ENCODE peak calls at places on chromosomes 1 and 21, in five cellular contexts. I, N, U, J and B are unnamed samples. For H3K4me1 and H3K9me3, the result is how much of the 10 kb centered on the place peaks cover.

GRCh38 chr1:204733869-204734596 is 48.5 kb upstream of the LRRN2 start:
- DNase-seq in I (no peak), N (peak), U (no peak), J (no peak), B (no peak)

GRCh38 chr1:27306892-27307850 is 14.8 kb upstream of the TMEM222 start:
- DNase-seq in I (no peak), N (no peak), U (peak), J (no peak), B (no peak)

GRCh38 chr1:46516551-46516950 is 26.9 kb downstream of the DMBX1 start:
- DNase-seq in I (no peak), N (no peak), U (no peak), J (no peak), B (no peak)

GRCh38 chr1:214476958-214477870 is 74.2 kb downstream of the PTPN14 start:
- DNase-seq in I (peak), N (no peak), U (no peak), J (no peak), B (no peak)

GRCh38 chr21:26112979-26113378 is 57.6 kb downstream of the APP start:
- DNase-seq in I (no peak), N (no peak), U (no peak), J (no peak), B (no peak)

GRCh38 chr21:38987551-38988210 is 182.0 kb downstream of the ETS2 start:
- DNase-seq in I (no peak), N (no peak), U (no peak), J (no peak), B (no peak)

GRCh38 chr1:26602378-26602959 is 72.9 kb downstream of the RPS6KA1 start:
- DNase-seq in I (peak), N (no peak), U (peak), J (no peak), B (no peak)

GRCh38 chr1:3542635-3543034 is 68.7 kb downstream of the MEGF6 start:
- DNase-seq in I (no peak), N (no peak), U (no peak), J (no peak), B (no peak)

GRCh38 chr1:229452956-229453801 is 19.3 kb upstream of the ACTA1 start:
- DNase-seq in I (no peak), N (no peak), U (peak), J (no peak), B (no peak)

GRCh38 chr1:57796609-57797008 is 372.7 kb upstream of the DAB1 start:
- DNase-seq in I (peak), N (no peak), U (no peak), J (no peak), B (no peak)

GRCh38 chr1:228838717-228839500 is 103.6 kb downstream of the RHOU start:
- DNase-seq in I (no peak), N (no peak), U (no peak), J (no peak), B (no peak)

DNA sequence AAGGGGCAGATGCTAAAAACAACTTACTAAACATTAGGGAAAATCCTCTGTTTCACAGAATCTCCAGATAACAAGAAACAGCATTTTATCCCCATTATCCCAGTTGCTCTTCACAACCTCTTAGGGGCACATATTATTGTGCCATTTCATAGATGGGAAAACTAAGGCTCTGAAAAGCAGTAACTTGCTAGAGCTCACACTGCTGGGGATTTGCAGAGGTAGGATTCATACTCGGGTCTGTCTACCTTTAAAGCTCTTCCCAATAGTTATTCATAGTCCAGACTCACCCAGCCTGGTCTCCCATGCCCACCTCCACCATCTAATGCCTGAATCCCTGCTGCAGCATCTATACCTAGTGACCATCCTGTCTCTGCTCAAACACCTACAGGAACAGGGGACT is 67.7 kb downstream of the RRAGC start:
- DNase-seq in I (no peak), N (no peak), U (no peak), J (no peak), B (no peak)
- TF ChIP-seq CTCF in I (no peak), N (no peak), U (no peak), J (no peak), B (no peak)

GRCh38 chr1:167161242-167161641 is 59.4 kb upstream of the POU2F1 start:
- DNase-seq in I (peak), N (no peak), U (no peak), J (no peak), B (no peak)
- H3K4me1 ChIP-seq in I (under half), N (under half), U (under half), J (under half), B (under half)

DNA sequence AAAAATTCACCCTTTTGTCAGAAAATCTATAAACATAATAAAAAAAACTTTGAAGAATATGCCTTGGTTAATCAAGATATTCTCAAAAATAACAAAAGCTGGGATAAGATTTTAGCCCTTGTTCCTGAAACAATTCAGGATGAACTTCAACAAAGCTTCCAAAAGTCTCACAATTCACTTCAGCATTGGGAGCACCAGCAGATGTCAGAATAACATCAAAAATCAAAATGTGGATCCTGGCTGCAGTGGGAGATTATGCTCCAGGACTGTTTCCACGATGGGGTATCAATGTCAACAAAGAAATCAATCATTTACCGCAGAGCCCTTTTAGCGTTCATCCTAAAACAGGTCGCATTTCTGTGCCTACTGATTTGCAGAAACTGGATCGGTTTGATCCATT is 35.2 kb downstream of the ZNF670 start:
- DNase-seq in I (no peak), N (no peak), U (no peak), J (no peak), B (no peak)
- H3K9me3 ChIP-seq in I (under half), N (under half), U (half or more), J (under half), B (under half)

GRCh38 chr1:225415307-225415706 is 12.5 kb downstream of the LBR start:
- DNase-seq in I (no peak), N (no peak), U (no peak), J (no peak), B (no peak)

GRCh38 chr1:225412803-225413338 is 15.0 kb downstream of the LBR start:
- DNase-seq in I (no peak), N (no peak), U (no peak), J (peak), B (no peak)

GRCh38 chr1:225415967-225416745 is 11.7 kb downstream of the LBR start:
- DNase-seq in I (no peak), N (no peak), U (no peak), J (no peak), B (no peak)

GRCh38 chr1:225412301-225412700 is 15.5 kb downstream of the LBR start:
- DNase-seq in I (no peak), N (no peak), U (no peak), J (no peak), B (no peak)

DNA sequence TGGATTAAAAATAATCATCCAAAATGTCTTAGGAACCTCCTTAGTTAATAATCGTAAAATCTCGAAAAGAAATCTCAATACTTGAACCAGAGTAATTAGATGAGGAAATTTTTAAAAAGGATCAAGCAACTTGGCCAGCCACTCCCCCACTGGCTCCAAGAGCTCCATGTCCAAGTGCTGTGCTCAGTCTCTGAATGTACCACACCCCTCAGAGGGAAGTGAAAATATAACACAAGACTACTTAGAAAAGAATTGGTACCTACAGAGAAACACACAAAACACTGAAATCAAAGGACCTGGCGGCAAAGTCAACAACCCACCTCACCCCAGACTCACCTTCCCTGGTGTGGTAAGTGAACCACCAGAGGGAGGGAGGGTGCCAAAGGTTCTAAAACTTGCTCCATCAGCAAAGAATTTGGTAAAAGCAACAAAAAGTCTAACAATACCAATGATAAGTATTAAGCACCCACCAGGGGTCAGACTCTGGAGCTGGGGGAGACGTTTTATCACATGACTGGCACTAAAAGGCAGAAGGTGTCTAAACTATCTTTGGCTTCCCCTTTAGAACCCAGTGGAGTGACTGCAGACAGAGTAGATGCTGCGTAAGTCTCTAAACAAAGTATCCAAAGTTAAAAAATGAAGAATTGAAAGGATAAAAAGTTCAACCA is 14.0 kb downstream of the LBR start:
- DNase-seq in I (no peak), N (no peak), U (no peak), J (no peak), B (no peak)
- TF ChIP-seq CTCF in I (no peak), N (no peak), U (no peak), J (no peak), B (no peak)

DNA sequence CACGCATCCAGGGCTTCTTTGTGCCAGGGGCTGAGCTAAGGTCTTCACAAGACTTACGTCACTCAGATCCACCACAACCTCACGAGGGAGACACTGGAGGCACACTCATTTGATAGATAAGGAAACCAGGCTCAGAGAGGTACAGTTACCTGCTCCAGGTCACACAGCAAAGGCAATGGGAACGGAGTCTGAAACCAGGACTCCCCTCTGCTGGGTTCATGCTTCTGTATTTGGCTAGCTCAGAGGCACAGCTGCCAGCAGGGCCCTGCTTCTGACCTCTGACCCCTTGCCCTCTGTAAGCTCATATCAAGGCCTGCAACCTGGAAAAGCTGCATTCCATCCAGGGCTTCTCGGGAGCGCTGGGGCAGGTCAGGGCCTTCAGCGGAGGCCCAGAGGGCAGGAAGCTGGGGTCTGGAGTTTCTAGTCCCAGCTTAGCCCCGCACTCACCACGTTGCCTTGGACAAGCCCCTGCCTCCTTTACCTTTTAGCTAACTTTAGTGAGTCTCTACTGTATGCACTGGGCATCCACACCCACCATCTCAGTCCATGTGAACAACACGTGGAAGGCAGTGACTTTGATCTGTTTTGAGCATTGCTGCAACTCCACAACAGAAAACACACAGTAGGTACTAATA is 34.6 kb downstream of the HSPG2 start:
- DNase-seq in I (no peak), N (no peak), U (peak), J (no peak), B (no peak)
- H3K4me1 ChIP-seq in I (under half), N (half or more), U (under half), J (half or more), B (half or more)